ENCODE peak calls at places on chromosomes 4 and X, in six cellular contexts. One of them, this sample, is unnamed.

GRCh38 chrX:40262641-40263560 is 165.1 kb upstream of the BCOR start:
- DNase-seq in fibroblast of mammary gland: peak
- DNase-seq in vagina: no peak
- DNase-seq in GM06990: no peak
- DNase-seq in left ventricle myocardium inferior: no peak
- DNase-seq in GM23338: no peak
- DNase-seq in this sample: peak

GRCh38 chr4:15920723-15921591 is 17.6 kb downstream of the FGFBP1 start:
- DNase-seq in GM06990: no peak
- DNase-seq in GM23338: no peak
- DNase-seq in vagina: no peak
- DNase-seq in left ventricle myocardium inferior: no peak
- DNase-seq in fibroblast of mammary gland: peak
- DNase-seq in this sample: peak

GRCh38 chr4:168955674-168956073 is 54.4 kb downstream of the CBR4 start:
- DNase-seq in vagina: no peak
- DNase-seq in GM23338: no peak
- DNase-seq in fibroblast of mammary gland: peak
- DNase-seq in GM06990: no peak
- DNase-seq in left ventricle myocardium inferior: no peak
- DNase-seq in this sample: no peak

GRCh38 chr4:150518559-150518958 is 63.4 kb upstream of the MAB21L2 start:
- DNase-seq in GM06990: no peak
- DNase-seq in left ventricle myocardium inferior: no peak
- DNase-seq in fibroblast of mammary gland: peak
- DNase-seq in GM23338: no peak
- DNase-seq in vagina: no peak
- DNase-seq in this sample: peak

GRCh38 chr4:88341227-88342192 is 37.1 kb upstream of the HERC6 start:
- DNase-seq in left ventricle myocardium inferior: no peak
- DNase-seq in GM23338: no peak
- DNase-seq in vagina: no peak
- DNase-seq in fibroblast of mammary gland: peak
- DNase-seq in GM06990: no peak
- DNase-seq in this sample: peak

GRCh38 chrX:11285661-11286060 is 7.6 kb upstream of the AMELX start:
- DNase-seq in fibroblast of mammary gland: no peak
- DNase-seq in GM23338: no peak
- DNase-seq in left ventricle myocardium inferior: no peak
- DNase-seq in vagina: no peak
- DNase-seq in GM06990: no peak
- DNase-seq in this sample: no peak

GRCh38 chr4:22091351-22091731 is 142.8 kb upstream of the KCNIP4 start:
- DNase-seq in vagina: no peak
- DNase-seq in fibroblast of mammary gland: no peak
- DNase-seq in GM23338: peak
- DNase-seq in left ventricle myocardium inferior: no peak
- DNase-seq in GM06990: no peak
- DNase-seq in this sample: no peak

GRCh38 chr4:85372986-85373385 is 102.0 kb upstream of the ARHGAP24 start:
- DNase-seq in left ventricle myocardium inferior: no peak
- DNase-seq in fibroblast of mammary gland: no peak
- DNase-seq in vagina: no peak
- DNase-seq in GM23338: no peak
- DNase-seq in GM06990: no peak
- DNase-seq in this sample: no peak

GRCh38 chr4:40240040-40240653 is 43.3 kb downstream of the RHOH start:
- DNase-seq in vagina: no peak
- DNase-seq in GM06990: no peak
- DNase-seq in GM23338: no peak
- DNase-seq in fibroblast of mammary gland: no peak
- DNase-seq in left ventricle myocardium inferior: no peak
- DNase-seq in this sample: no peak

GRCh38 chr4:55613621-55614020 is 21.6 kb upstream of the PDCL2 start:
- DNase-seq in left ventricle myocardium inferior: no peak
- DNase-seq in fibroblast of mammary gland: no peak
- DNase-seq in GM06990: no peak
- DNase-seq in GM23338: peak
- DNase-seq in vagina: no peak
- DNase-seq in this sample: no peak
- TF ChIP-seq CTCF in left ventricle myocardium inferior: no peak
- TF ChIP-seq CTCF in fibroblast of mammary gland: no peak
- TF ChIP-seq CTCF in GM06990: no peak
- TF ChIP-seq CTCF in GM23338: no peak
- TF ChIP-seq CTCF in vagina: no peak
- TF ChIP-seq CTCF in this sample: no peak

GRCh38 chrX:151852294-151852693 is 60.4 kb upstream of the MAGEA4 start:
- DNase-seq in GM06990: no peak
- DNase-seq in fibroblast of mammary gland: no peak
- DNase-seq in GM23338: no peak
- DNase-seq in vagina: no peak
- DNase-seq in left ventricle myocardium inferior: no peak
- DNase-seq in this sample: no peak
- TF ChIP-seq CTCF in GM06990: peak
- TF ChIP-seq CTCF in fibroblast of mammary gland: peak
- TF ChIP-seq CTCF in GM23338: peak
- TF ChIP-seq CTCF in vagina: no peak
- TF ChIP-seq CTCF in left ventricle myocardium inferior: no peak
- TF ChIP-seq CTCF in this sample: no peak

GRCh38 chr4:59222231-59222630 is 1977.9 kb upstream of the ADGRL3 start:
- DNase-seq in GM23338: no peak
- DNase-seq in GM06990: no peak
- DNase-seq in left ventricle myocardium inferior: no peak
- DNase-seq in vagina: no peak
- DNase-seq in fibroblast of mammary gland: no peak
- DNase-seq in this sample: no peak
- TF ChIP-seq CTCF in GM23338: no peak
- TF ChIP-seq CTCF in GM06990: no peak
- TF ChIP-seq CTCF in left ventricle myocardium inferior: no peak
- TF ChIP-seq CTCF in vagina: no peak
- TF ChIP-seq CTCF in fibroblast of mammary gland: no peak
- TF ChIP-seq CTCF in this sample: no peak

GRCh38 chr4:95362906-95363578 is 185.7 kb downstream of the UNC5C start:
- DNase-seq in GM06990: no peak
- DNase-seq in GM23338: peak
- DNase-seq in vagina: no peak
- DNase-seq in fibroblast of mammary gland: peak
- DNase-seq in left ventricle myocardium inferior: no peak
- DNase-seq in this sample: no peak
- TF ChIP-seq CTCF in GM06990: peak
- TF ChIP-seq CTCF in GM23338: peak
- TF ChIP-seq CTCF in vagina: no peak
- TF ChIP-seq CTCF in fibroblast of mammary gland: peak
- TF ChIP-seq CTCF in left ventricle myocardium inferior: no peak
- TF ChIP-seq CTCF in this sample: peak

GRCh38 chrX:111823068-111823467 is 52.9 kb upstream of the TRPC5OS start:
- DNase-seq in GM23338: peak
- DNase-seq in vagina: no peak
- DNase-seq in left ventricle myocardium inferior: no peak
- DNase-seq in GM06990: peak
- DNase-seq in fibroblast of mammary gland: no peak
- DNase-seq in this sample: no peak
- TF ChIP-seq CTCF in GM23338: peak
- TF ChIP-seq CTCF in vagina: no peak
- TF ChIP-seq CTCF in left ventricle myocardium inferior: peak
- TF ChIP-seq CTCF in GM06990: peak
- TF ChIP-seq CTCF in fibroblast of mammary gland: peak
- TF ChIP-seq CTCF in this sample: peak

DNA sequence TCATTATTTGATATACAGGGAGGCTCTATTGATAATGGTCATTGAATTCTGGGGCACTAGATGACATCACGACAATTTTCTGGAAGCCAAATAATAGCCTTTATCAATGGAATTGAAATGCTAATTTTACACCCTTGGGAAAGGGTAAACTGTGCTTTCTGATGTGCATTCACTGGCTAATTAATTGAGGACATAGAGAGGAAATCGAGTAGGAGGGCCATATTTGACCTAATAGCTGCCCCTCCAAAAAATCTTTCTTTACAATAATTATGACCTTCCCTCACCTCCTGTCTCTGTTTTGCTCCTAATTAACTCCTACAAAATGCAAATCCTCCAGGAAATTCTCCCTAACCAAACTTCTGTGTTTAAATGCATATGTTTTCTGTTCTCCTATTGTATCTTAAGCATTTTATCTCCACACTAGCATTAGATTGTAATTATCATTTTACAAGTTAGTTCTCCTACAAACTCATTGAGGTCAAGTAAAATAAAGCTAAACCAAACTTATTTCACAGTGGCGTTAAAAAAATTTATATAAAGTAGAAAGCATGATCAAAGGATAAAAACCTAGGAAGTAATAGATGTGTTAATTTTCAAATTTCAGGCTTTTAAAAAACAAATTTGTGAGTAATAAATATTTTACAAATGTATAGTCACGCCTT is 1414.0 kb upstream of the AGA start:
- DNase-seq in left ventricle myocardium inferior: no peak
- DNase-seq in GM23338: peak
- DNase-seq in fibroblast of mammary gland: no peak
- DNase-seq in GM06990: no peak
- DNase-seq in vagina: no peak
- DNase-seq in this sample: no peak
- TF ChIP-seq CTCF in left ventricle myocardium inferior: no peak
- TF ChIP-seq CTCF in GM23338: no peak
- TF ChIP-seq CTCF in fibroblast of mammary gland: no peak
- TF ChIP-seq CTCF in GM06990: no peak
- TF ChIP-seq CTCF in vagina: no peak
- TF ChIP-seq CTCF in this sample: no peak

DNA sequence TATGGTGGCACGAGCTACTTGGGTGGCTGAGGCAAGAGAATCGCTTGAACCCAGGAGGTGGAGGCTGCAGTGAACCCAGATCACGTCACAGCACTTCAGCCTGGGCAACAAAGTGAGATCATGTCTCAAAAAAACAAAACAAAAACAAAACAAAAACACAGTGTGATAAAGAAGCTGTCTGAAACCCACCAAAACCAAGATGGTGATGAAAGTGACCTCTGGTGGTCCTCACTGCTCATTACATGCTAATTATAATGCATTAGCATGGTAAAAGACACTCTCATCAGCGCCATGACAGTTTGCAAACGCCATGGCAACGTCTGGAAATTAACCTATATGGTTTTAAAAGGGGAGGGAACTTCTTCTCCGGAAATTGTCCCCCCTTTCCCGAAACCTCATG is 29.4 kb upstream of the OPHN1 start:
- DNase-seq in GM06990: no peak
- DNase-seq in left ventricle myocardium inferior: no peak
- DNase-seq in vagina: no peak
- DNase-seq in GM23338: peak
- DNase-seq in fibroblast of mammary gland: peak
- DNase-seq in this sample: no peak
- TF ChIP-seq CTCF in GM06990: peak
- TF ChIP-seq CTCF in left ventricle myocardium inferior: peak
- TF ChIP-seq CTCF in vagina: peak
- TF ChIP-seq CTCF in GM23338: peak
- TF ChIP-seq CTCF in fibroblast of mammary gland: peak
- TF ChIP-seq CTCF in this sample: peak